ENCODE peak calls at places on chromosomes 7 and 10, in eight cellular contexts. H is transverse colon, N is stomach, K is ovary, U is uterus, G is spleen, W is NB4, J is heart left ventricle. V is an unnamed sample.

GRCh38 chr7:20665096-20665495 is 49.6 kb downstream of the ABCB5 start:
- DNase-seq in U (no peak), W (no peak), N (no peak), G (no peak), J (no peak), K (no peak), H (no peak), V (no peak)

GRCh38 chr7:96495751-96496216 is 173.9 kb upstream of the SLC25A13 start:
- DNase-seq in H (no peak), N (no peak), G (no peak), W (peak; percentile 36), J (no peak), U (no peak), K (no peak), V (no peak)

GRCh38 chr10:89414879-89415821 is 782 bp downstream of the IFIT5 start:
- DNase-seq in N (peak; percentile 45), G (peak; percentile 90), U (peak; percentile 46), H (peak; percentile 47), K (peak; percentile 52), J (peak; percentile 59), W (peak; percentile 56), V (peak; percentile 63)

GRCh38 chr7:36985866-36986402 is 261.6 kb upstream of the AOAH start:
- DNase-seq in G (no peak), H (no peak), N (no peak), U (no peak), J (no peak), W (peak; percentile 11), K (no peak), V (no peak)

GRCh38 chr10:60661627-60662026 is 116.7 kb upstream of the CDK1 start:
- DNase-seq in U (no peak), N (no peak), G (no peak), J (no peak), W (no peak), H (no peak), K (no peak), V (no peak)

GRCh38 chr7:2631924-2632716 is at the start of gene TTYH3:
- DNase-seq in G (peak; percentile 94), U (peak; percentile 54), N (no peak), H (no peak), W (peak; percentile 58), J (no peak), K (peak; percentile 76), V (no peak)

GRCh38 chr10:93086289-93086688 is 12.6 kb downstream of the CYP26A1 start:
- DNase-seq in U (no peak), H (no peak), K (no peak), G (no peak), N (no peak), J (no peak), W (no peak), V (no peak)

GRCh38 chr7:102439963-102440795 is 6.8 kb downstream of the ORAI2 start:
- DNase-seq in J (peak; percentile 76), H (no peak), K (no peak), N (no peak), U (no peak), G (no peak), W (no peak), V (no peak)

GRCh38 chr10:122029503-122030199 is 40.7 kb downstream of the TACC2 start:
- DNase-seq in W (no peak), H (no peak), G (no peak), J (peak; percentile 70), K (no peak), N (peak; percentile 52), U (no peak), V (no peak)

GRCh38 chr10:68095176-68095575 is 14.1 kb upstream of the MYPN start:
- DNase-seq in H (no peak), K (no peak), W (no peak), G (no peak), N (no peak), J (no peak), U (no peak), V (no peak)

GRCh38 chr10:24900888-24901685 is 51.3 kb downstream of the PRTFDC1 start:
- DNase-seq in G (no peak), J (no peak), K (no peak), H (no peak), N (no peak), U (no peak), W (no peak), V (no peak)

GRCh38 chr10:69573056-69573806 is at the start of gene NEUROG3:
- DNase-seq in U (no peak), W (peak; percentile 56), G (no peak), N (no peak), J (peak; percentile 61), H (no peak), K (no peak), V (no peak)

GRCh38 chr7:39324134-39324760 is 242.0 kb upstream of the YAE1 start:
- DNase-seq in N (no peak), W (peak; percentile 15), K (no peak), U (no peak), J (no peak), H (no peak), G (no peak), V (no peak)

GRCh38 chr10:26025500-26025899 is 91.5 kb downstream of the MYO3A start:
- DNase-seq in H (no peak), U (no peak), K (no peak), J (no peak), G (no peak), N (no peak), W (no peak), V (no peak)

GRCh38 chr10:122044045-122044661 is 55.2 kb downstream of the TACC2 start:
- DNase-seq in K (no peak), J (peak; percentile 53), G (peak; percentile 18), N (no peak), W (no peak), H (peak; percentile 32), U (peak; percentile 49), V (no peak)

GRCh38 chr7:157497744-157498541 is 161.1 kb downstream of the DNAJB6 start:
- DNase-seq in H (no peak), U (peak; percentile 5), K (no peak), J (no peak), N (peak; percentile 20), W (no peak), G (peak; percentile 36), V (no peak)

GRCh38 chr7:128031901-128032604 is 816 bp upstream of the LRRC4 start:
- DNase-seq in N (peak; percentile 34), H (peak; percentile 33), K (peak; percentile 49), U (peak; percentile 38), G (peak; percentile 90), J (peak; percentile 61), W (no peak), V (peak; percentile 62)

GRCh38 chr10:79385804-79386531 is 38.7 kb downstream of the PPIF start:
- DNase-seq in J (no peak), W (peak; percentile 31), U (peak; percentile 24), H (no peak), N (no peak), K (peak; percentile 33), G (peak; percentile 72), V (peak; percentile 42)

GRCh38 chr7:158043461-158044155 is 544.0 kb downstream of the PTPRN2 start:
- DNase-seq in W (no peak), U (no peak), H (no peak), N (peak; percentile 61), K (no peak), J (no peak), G (peak; percentile 47), V (no peak)

GRCh38 chr10:12847361-12847975 is 154.0 kb downstream of the CCDC3 start:
- DNase-seq in G (no peak), W (peak; percentile 35), N (no peak), J (no peak), U (no peak), H (no peak), K (no peak), V (no peak)

GRCh38 chr10:72630144-72630543 is 4.3 kb upstream of the MICU1 start:
- DNase-seq in J (no peak), N (no peak), U (no peak), G (no peak), W (no peak), K (no peak), H (no peak), V (no peak)

GRCh38 chr7:79455173-79455790 is 1.8 kb upstream of the MAGI2 start:
- DNase-seq in K (no peak), U (no peak), J (peak; percentile 43), H (no peak), W (no peak), G (no peak), N (no peak), V (peak; percentile 50)
- TF ChIP-seq CTCF in K (no peak), U (no peak), J (no peak), H (no peak), W (no peak), G (no peak), N (no peak), V (no peak)

GRCh38 chr7:24979863-24980694 is at the start of gene OSBPL3:
- DNase-seq in G (peak; percentile 98), H (peak; percentile 97), W (peak; percentile 98), J (peak; percentile 97), N (peak; percentile 95), U (peak; percentile 95), K (peak; percentile 96), V (peak; percentile 96)
- TF ChIP-seq POLR2A in G (no peak), H (peak; percentile 71), W (peak; percentile 66), J (peak; percentile 72), N (no peak), U (peak; percentile 54), K (peak; percentile 44), V (peak; percentile 73)

GRCh38 chr10:45460235-45460878 is 86.3 kb downstream of the ALOX5 start:
- DNase-seq in J (no peak), U (no peak), W (peak; percentile 60), H (peak; percentile 37), N (no peak), G (no peak), K (no peak), V (no peak)

GRCh38 chr10:45457487-45457886 is 83.5 kb downstream of the ALOX5 start:
- DNase-seq in K (no peak), J (no peak), U (no peak), H (no peak), W (no peak), N (no peak), G (no peak), V (no peak)

GRCh38 chr10:45463244-45464116 is 89.5 kb downstream of the ALOX5 start:
- DNase-seq in N (no peak), G (peak; percentile 88), K (no peak), U (no peak), W (peak; percentile 18), J (no peak), H (no peak), V (peak; percentile 65)

GRCh38 chr10:45464958-45465567 is 91.0 kb downstream of the ALOX5 start:
- DNase-seq in N (peak; percentile 79), K (peak; percentile 77), G (peak; percentile 94), H (peak; percentile 86), J (peak; percentile 78), W (peak; percentile 84), U (peak; percentile 69), V (peak; percentile 84)

DNA sequence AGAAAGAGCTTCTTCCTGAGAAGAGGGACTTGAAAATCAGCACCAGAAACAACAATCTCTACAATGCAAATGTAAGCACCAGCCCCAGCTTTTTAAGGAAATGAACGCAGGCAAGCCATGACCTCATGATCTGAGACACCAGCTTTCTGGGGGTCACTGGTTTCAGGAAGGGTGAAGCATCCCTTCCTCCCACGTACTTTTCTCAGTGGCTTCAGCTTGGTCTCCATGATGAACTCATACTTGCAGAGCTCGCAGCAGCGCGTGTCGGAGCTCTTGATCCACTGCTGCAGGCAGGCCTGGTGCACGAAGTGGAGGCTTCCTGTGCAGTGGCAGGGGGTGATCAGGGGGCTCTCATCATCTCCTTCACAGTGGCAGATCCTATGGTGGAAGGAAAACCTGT is 87.0 kb downstream of the ALOX5 start:
- DNase-seq in J (no peak), G (no peak), K (no peak), H (peak; percentile 49), N (no peak), W (peak; percentile 63), U (no peak), V (no peak)
- H3K4me3 ChIP-seq in J (no peak overlapping the region), G (no peak overlapping the region), K (no peak overlapping the region), H (no peak overlapping the region), N (no peak overlapping the region), W (no peak overlapping the region), U (no peak overlapping the region), V (no peak overlapping the region)

GRCh38 chr7:13282377-13282980 is 595.0 kb downstream of the ARL4A start:
- DNase-seq in K (no peak), U (no peak), N (no peak), W (peak; percentile 34), G (no peak), H (no peak), J (no peak), V (no peak)
- TF ChIP-seq CTCF in K (no peak), U (no peak), N (no peak), W (peak; percentile 33), G (no peak), H (peak; percentile 15), J (peak; percentile 34), V (peak; percentile 18)

V was measured in right lobe of liver.